ENCODE peak calls at places on chromosomes 5 and 9, in four cellular contexts. M, E, T and J are unnamed samples.

GRCh38 chr5:153562189-153562588 is 71.7 kb downstream of the GRIA1 start:
- DNase-seq in M (no peak), T (no peak), E (no peak), J (no peak)

GRCh38 chr5:87069974-87070608 is 197.6 kb upstream of the RASA1 start:
- DNase-seq in T (no peak), E (no peak), M (no peak), J (peak; percentile 11)

GRCh38 chr5:1027631-1028441 is 19.2 kb downstream of the NKD2 start:
- DNase-seq in T (no peak), E (no peak), M (no peak), J (no peak)

GRCh38 chr5:125413861-125414260 is 667.4 kb upstream of the ZNF608 start:
- DNase-seq in M (no peak), E (no peak), T (no peak), J (no peak)

GRCh38 chr9:136267261-136268111 is 21.9 kb upstream of the QSOX2 start:
- DNase-seq in T (peak; percentile 78), E (peak; percentile 68), M (peak; percentile 83), J (peak; percentile 83)

GRCh38 chr5:165622864-165623536 is 2117.6 kb downstream of the MAT2B start:
- DNase-seq in M (no peak), E (no peak), T (no peak), J (peak; percentile 38)

GRCh38 chr5:142110046-142110531 is 1.5 kb downstream of the NDFIP1 start:
- DNase-seq in M (no peak), T (no peak), E (no peak), J (no peak)

GRCh38 chr5:145680169-145680568 is 155.0 kb downstream of the PRELID2 start:
- DNase-seq in E (no peak), M (no peak), T (no peak), J (peak; percentile 55)

GRCh38 chr5:179055436-179055835 is 4.7 kb upstream of the ZNF354C start:
- DNase-seq in T (no peak), M (no peak), E (no peak), J (no peak)

GRCh38 chr9:118882674-118883073 is 486.6 kb downstream of the BRINP1 start:
- DNase-seq in M (no peak), E (no peak), T (no peak), J (no peak)

GRCh38 chr9:78544260-78544659 is 247.3 kb downstream of the PSAT1 start:
- DNase-seq in E (no peak), T (no peak), M (no peak), J (no peak)